ENCODE peak calls at places on chromosomes 4 and X, in seven cellular contexts. F, O, C, A, G, L and V are unnamed samples.

GRCh38 chr4:26815199-26815598 is 45.4 kb upstream of the STIM2 start:
- DNase-seq in F (no peak), O (no peak), C (no peak), A (no peak), G (no peak), L (no peak), V (no peak)

GRCh38 chr4:164700471-164700870 is 53.5 kb upstream of the SMIM31 start:
- DNase-seq in F (peak; percentile 2), O (no peak), C (no peak), A (no peak), G (peak; percentile 39), L (no peak), V (peak; percentile 20)

GRCh38 chrX:26442340-26442739 is 226.4 kb downstream of the MAGEB5 start:
- DNase-seq in F (no peak), O (no peak), C (peak; percentile 3), A (no peak), G (peak; percentile 51), L (no peak), V (peak; percentile 18)

GRCh38 chr4:67568820-67569219 is 10.3 kb downstream of the STAP1 start:
- DNase-seq in F (no peak), O (no peak), C (peak; percentile 49), A (no peak), G (no peak), L (no peak), V (peak; percentile 88)

GRCh38 chr4:10184051-10184450 is 67.5 kb upstream of the WDR1 start:
- DNase-seq in F (no peak), O (no peak), C (no peak), A (no peak), G (no peak), L (no peak), V (no peak)

GRCh38 chrX:51496501-51497291 is at the start of gene NUDT11:
- DNase-seq in F (peak; percentile 30), O (peak; percentile 38), C (peak; percentile 71), A (peak; percentile 54), G (peak; percentile 86), L (peak; percentile 73), V (peak; percentile 82)

GRCh38 chrX:47862680-47863079 is 26.0 kb downstream of the ZNF81 start:
- DNase-seq in F (no peak), O (no peak), C (no peak), A (no peak), G (no peak), L (no peak), V (no peak)

GRCh38 chr4:16579866-16580265 is 318.6 kb downstream of the LDB2 start:
- DNase-seq in F (no peak), O (no peak), C (no peak), A (no peak), G (no peak), L (no peak), V (no peak)

GRCh38 chr4:80197132-80197573 is at the start of gene PRDM8:
- DNase-seq in F (no peak), O (no peak), C (no peak), A (no peak), G (no peak), L (no peak), V (peak; percentile 19)

GRCh38 chr4:41044165-41044564 is 170.2 kb downstream of the APBB2 start:
- DNase-seq in F (no peak), O (no peak), C (no peak), A (no peak), G (no peak), L (no peak), V (peak; percentile 10)

GRCh38 chr4:87785858-87786509 is 13.4 kb upstream of the IBSP start:
- DNase-seq in F (no peak), O (no peak), C (no peak), A (no peak), G (no peak), L (peak; percentile 55), V (no peak)

GRCh38 chr4:103415801-103416200 is 217.7 kb upstream of the CENPE start:
- DNase-seq in F (no peak), O (no peak), C (no peak), A (no peak), G (no peak), L (no peak), V (peak; percentile 31)

GRCh38 chrX:108415891-108416290 is 22.3 kb downstream of the COL4A6 start:
- DNase-seq in F (no peak), O (no peak), C (no peak), A (no peak), G (no peak), L (no peak), V (no peak)

GRCh38 chr4:153217440-153217839 is 13.2 kb downstream of the TRIM2 start:
- DNase-seq in F (no peak), O (no peak), C (peak; percentile 12), A (no peak), G (no peak), L (no peak), V (peak; percentile 50)

GRCh38 chr4:92235741-92236140 is 68.0 kb upstream of the GRID2 start:
- DNase-seq in F (no peak), O (no peak), C (no peak), A (no peak), G (no peak), L (no peak), V (no peak)

GRCh38 chr4:88327669-88328068 is 43.3 kb upstream of the PPM1K start:
- DNase-seq in F (no peak), O (no peak), C (peak; percentile 38), A (no peak), G (no peak), L (no peak), V (peak; percentile 78)

GRCh38 chrX:103565752-103566151 is 19.6 kb upstream of the TCEAL4 start:
- DNase-seq in F (no peak), O (no peak), C (peak; percentile 78), A (no peak), G (no peak), L (no peak), V (peak; percentile 48)

GRCh38 chr4:173535165-173535737 is 5.2 kb upstream of the HAND2 start:
- DNase-seq in F (no peak), O (no peak), C (no peak), A (no peak), G (no peak), L (no peak), V (no peak)
- H3K4me3 ChIP-seq in F (no peak overlapping the region), O (peak overlapping the region; percentile 6), C (no peak overlapping the region), A (no peak overlapping the region), G (no peak overlapping the region), L (no peak overlapping the region), V (no peak overlapping the region)

GRCh38 chrX:49133759-49134158 is 10.2 kb upstream of the GPKOW start:
- DNase-seq in F (no peak), O (no peak), C (no peak), A (no peak), G (no peak), L (no peak), V (no peak)

DNA sequence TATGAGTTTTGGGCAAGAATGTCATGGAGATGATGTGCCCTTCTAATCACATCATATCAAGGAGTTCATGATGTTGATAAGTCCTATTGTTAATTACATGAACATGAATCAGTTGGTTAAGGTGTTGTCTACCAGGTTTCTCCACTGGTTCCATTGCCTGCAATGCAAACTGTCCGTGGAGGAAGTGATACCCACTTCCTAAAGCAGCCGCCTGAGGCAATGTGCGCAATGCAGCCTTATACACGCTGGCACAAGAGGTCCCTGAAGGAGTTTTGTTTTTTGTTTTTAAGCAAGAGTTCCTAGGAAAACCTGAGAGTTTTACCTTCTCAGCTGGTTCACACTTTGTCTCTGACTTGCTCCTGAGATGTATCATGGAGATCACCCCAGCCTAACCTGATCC is 5.9 kb upstream of the GPKOW start:
- DNase-seq in F (no peak), O (no peak), C (no peak), A (no peak), G (no peak), L (no peak), V (peak; percentile 1)
- TF ChIP-seq CTCF in F (no peak), O (no peak), C (no peak), A (no peak), G (no peak), L (no peak), V (no peak)

GRCh38 chrX:7108995-7109634 is 38.4 kb upstream of the STS start:
- DNase-seq in F (no peak), O (no peak), C (no peak), A (no peak), G (peak; percentile 7), L (no peak), V (no peak)
- H3K4me3 ChIP-seq in F (no peak overlapping the region), O (no peak overlapping the region), C (no peak overlapping the region), A (peak overlapping the region; percentile 14), G (no peak overlapping the region), L (no peak overlapping the region), V (no peak overlapping the region)

GRCh38 chrX:132488819-132489255 is at the start of gene MBNL3:
- DNase-seq in F (no peak), O (peak; percentile 59), C (peak; percentile 55), A (peak; percentile 77), G (peak; percentile 80), L (peak; percentile 78), V (peak; percentile 51)

GRCh38 chrX:132489256-132490085 is 633 bp upstream of the MBNL3 start:
- DNase-seq in F (no peak), O (peak; percentile 78), C (peak; percentile 66), A (peak; percentile 86), G (peak; percentile 70), L (peak; percentile 91), V (peak; percentile 54)

GRCh38 chrX:132493095-132493494 is 4.3 kb upstream of the MBNL3 start:
- DNase-seq in F (no peak), O (no peak), C (no peak), A (no peak), G (no peak), L (no peak), V (no peak)

GRCh38 chrX:132490086-132490419 is 1.2 kb upstream of the MBNL3 start:
- DNase-seq in F (no peak), O (no peak), C (peak; percentile 1), A (no peak), G (no peak), L (no peak), V (no peak)

DNA sequence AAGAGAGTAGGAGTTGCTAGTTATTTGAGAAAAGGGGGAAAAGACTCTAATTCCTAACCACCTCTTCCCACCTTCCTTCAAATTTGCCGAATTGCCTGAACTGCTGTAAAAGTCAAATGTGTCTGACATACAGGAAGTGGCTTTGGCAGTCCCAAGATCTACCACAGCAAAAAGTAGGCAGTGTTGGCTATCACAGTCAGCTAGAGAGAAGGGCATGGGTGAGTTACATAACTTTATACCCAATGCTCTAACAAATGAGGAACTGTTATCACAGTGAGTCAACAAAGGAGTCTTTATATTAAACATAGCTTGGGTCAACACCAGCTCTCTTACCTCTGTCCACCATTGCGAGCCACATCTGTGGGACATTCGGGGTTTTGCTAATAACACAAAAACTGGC is 2.4 kb upstream of the MBNL3 start:
- DNase-seq in F (no peak), O (no peak), C (peak; percentile 65), A (no peak), G (no peak), L (no peak), V (peak; percentile 62)
- TF ChIP-seq CTCF in F (no peak), O (no peak), C (peak; percentile 21), A (no peak), G (no peak), L (peak; percentile 15), V (peak; percentile 40)